ENCODE peak calls at places on chromosomes 13 and 19, in nine cellular contexts. One of them, this sample, is unnamed.

GRCh38 chr19:658916-659839 is 3.8 kb downstream of the RNF126 start:
- DNase-seq in CD4-positive, alpha-beta memory T cell: peak
- DNase-seq in psoas muscle: peak
- DNase-seq in neuronal stem cell: no peak
- DNase-seq in fibroblast of lung: no peak
- DNase-seq in epithelial cell of esophagus: peak
- DNase-seq in Caco-2: no peak
- DNase-seq in fibroblast of mammary gland: peak
- DNase-seq in aorta: no peak
- DNase-seq in this sample: no peak

GRCh38 chr13:24385902-24386301 is 76.5 kb downstream of the C1QTNF9 start:
- DNase-seq in neuronal stem cell: no peak
- DNase-seq in aorta: no peak
- DNase-seq in epithelial cell of esophagus: no peak
- DNase-seq in fibroblast of lung: no peak
- DNase-seq in CD4-positive, alpha-beta memory T cell: no peak
- DNase-seq in fibroblast of mammary gland: no peak
- DNase-seq in Caco-2: no peak
- DNase-seq in psoas muscle: no peak
- DNase-seq in this sample: no peak

GRCh38 chr19:43651758-43652545 is 12.3 kb upstream of the CADM4 start:
- DNase-seq in aorta: no peak
- DNase-seq in neuronal stem cell: no peak
- DNase-seq in fibroblast of mammary gland: peak
- DNase-seq in psoas muscle: peak
- DNase-seq in Caco-2: peak
- DNase-seq in epithelial cell of esophagus: peak
- DNase-seq in fibroblast of lung: peak
- DNase-seq in CD4-positive, alpha-beta memory T cell: no peak
- DNase-seq in this sample: no peak

GRCh38 chr19:4229179-4229931 is at the start of gene EBI3:
- DNase-seq in aorta: peak
- DNase-seq in psoas muscle: peak
- DNase-seq in fibroblast of mammary gland: peak
- DNase-seq in epithelial cell of esophagus: no peak
- DNase-seq in neuronal stem cell: no peak
- DNase-seq in CD4-positive, alpha-beta memory T cell: no peak
- DNase-seq in Caco-2: peak
- DNase-seq in fibroblast of lung: peak
- DNase-seq in this sample: no peak

GRCh38 chr19:51122112-51122981 is 2.4 kb upstream of the SIGLEC9 start:
- DNase-seq in CD4-positive, alpha-beta memory T cell: no peak
- DNase-seq in aorta: peak
- DNase-seq in Caco-2: no peak
- DNase-seq in psoas muscle: no peak
- DNase-seq in fibroblast of mammary gland: peak
- DNase-seq in fibroblast of lung: no peak
- DNase-seq in epithelial cell of esophagus: no peak
- DNase-seq in neuronal stem cell: no peak
- DNase-seq in this sample: no peak

GRCh38 chr19:58544591-58545285 is 874 bp downstream of the TRIM28 start:
- DNase-seq in Caco-2: no peak
- DNase-seq in neuronal stem cell: peak
- DNase-seq in fibroblast of lung: peak
- DNase-seq in epithelial cell of esophagus: peak
- DNase-seq in CD4-positive, alpha-beta memory T cell: peak
- DNase-seq in psoas muscle: no peak
- DNase-seq in aorta: no peak
- DNase-seq in fibroblast of mammary gland: peak
- DNase-seq in this sample: no peak

GRCh38 chr13:66691149-66691548 is 539.0 kb downstream of the PCDH9 start:
- DNase-seq in fibroblast of lung: no peak
- DNase-seq in psoas muscle: no peak
- DNase-seq in aorta: no peak
- DNase-seq in neuronal stem cell: no peak
- DNase-seq in fibroblast of mammary gland: no peak
- DNase-seq in CD4-positive, alpha-beta memory T cell: no peak
- DNase-seq in Caco-2: no peak
- DNase-seq in epithelial cell of esophagus: no peak
- DNase-seq in this sample: no peak

GRCh38 chr19:6842871-6843607 is 44.3 kb upstream of the ADGRE1 start:
- DNase-seq in Caco-2: no peak
- DNase-seq in CD4-positive, alpha-beta memory T cell: no peak
- DNase-seq in fibroblast of mammary gland: no peak
- DNase-seq in epithelial cell of esophagus: no peak
- DNase-seq in neuronal stem cell: no peak
- DNase-seq in fibroblast of lung: no peak
- DNase-seq in psoas muscle: no peak
- DNase-seq in aorta: no peak
- DNase-seq in this sample: no peak

GRCh38 chr13:43573361-43573740 is 213.4 kb downstream of the ENOX1 start:
- DNase-seq in aorta: no peak
- DNase-seq in psoas muscle: no peak
- DNase-seq in fibroblast of mammary gland: no peak
- DNase-seq in neuronal stem cell: no peak
- DNase-seq in epithelial cell of esophagus: peak
- DNase-seq in Caco-2: peak
- DNase-seq in fibroblast of lung: no peak
- DNase-seq in CD4-positive, alpha-beta memory T cell: no peak
- DNase-seq in this sample: no peak

GRCh38 chr19:50401505-50402450 is 17.0 kb upstream of the SPIB start:
- DNase-seq in psoas muscle: no peak
- DNase-seq in CD4-positive, alpha-beta memory T cell: no peak
- DNase-seq in epithelial cell of esophagus: no peak
- DNase-seq in neuronal stem cell: no peak
- DNase-seq in aorta: no peak
- DNase-seq in fibroblast of mammary gland: no peak
- DNase-seq in fibroblast of lung: no peak
- DNase-seq in Caco-2: no peak
- DNase-seq in this sample: no peak

DNA sequence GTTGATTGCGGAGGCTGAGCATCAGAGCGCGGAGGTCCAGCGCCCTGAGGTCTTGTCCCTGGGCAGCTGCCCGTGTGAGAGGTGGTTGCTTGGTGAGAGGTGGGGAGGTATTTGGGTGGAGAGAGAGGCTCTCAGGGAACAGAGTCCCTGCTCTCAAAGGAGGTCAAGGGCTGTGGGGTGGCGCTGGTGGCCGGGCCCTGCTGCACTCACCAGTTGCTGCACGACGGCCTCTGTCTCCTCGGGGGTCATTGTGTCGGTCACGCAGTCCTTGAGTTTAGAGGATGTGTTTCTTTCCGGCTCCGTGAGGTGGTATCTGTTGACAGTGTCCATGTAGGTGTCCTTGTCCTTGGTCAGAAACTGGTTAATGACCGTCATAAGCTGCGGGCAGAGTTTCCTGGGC is 95.5 kb downstream of the WTIP start:
- DNase-seq in CD4-positive, alpha-beta memory T cell: no peak
- DNase-seq in neuronal stem cell: no peak
- DNase-seq in aorta: no peak
- DNase-seq in Caco-2: no peak
- DNase-seq in psoas muscle: no peak
- DNase-seq in epithelial cell of esophagus: no peak
- DNase-seq in fibroblast of lung: no peak
- DNase-seq in fibroblast of mammary gland: no peak
- DNase-seq in this sample: no peak
- H3K4me3 ChIP-seq in CD4-positive, alpha-beta memory T cell: no peak
- H3K4me3 ChIP-seq in neuronal stem cell: peak
- H3K4me3 ChIP-seq in aorta: no peak
- H3K4me3 ChIP-seq in Caco-2: no peak
- H3K4me3 ChIP-seq in psoas muscle: no peak
- H3K4me3 ChIP-seq in epithelial cell of esophagus: no peak
- H3K4me3 ChIP-seq in fibroblast of lung: no peak
- H3K4me3 ChIP-seq in fibroblast of mammary gland: no peak
- H3K4me3 ChIP-seq in this sample: no peak

DNA sequence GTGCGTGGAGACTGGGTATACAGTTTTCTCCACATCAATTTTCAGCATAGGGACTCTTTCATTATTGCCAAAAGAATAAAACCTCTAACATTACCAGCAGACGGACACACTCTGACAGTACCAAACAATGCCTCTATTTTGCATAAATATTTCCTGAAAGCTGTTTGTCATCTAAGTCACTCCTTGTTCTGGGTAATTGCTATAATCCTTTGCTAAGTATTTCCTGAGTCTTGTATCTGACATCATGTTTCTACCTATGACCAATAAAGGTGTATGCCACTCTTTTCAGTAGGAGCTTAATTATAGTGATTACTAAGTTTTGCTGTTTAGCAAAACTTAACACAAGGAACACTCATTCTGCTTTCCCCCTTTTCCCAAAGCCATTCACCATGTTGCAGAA is 886.5 kb downstream of the SLITRK6 start:
- DNase-seq in Caco-2: no peak
- DNase-seq in neuronal stem cell: no peak
- DNase-seq in CD4-positive, alpha-beta memory T cell: no peak
- DNase-seq in fibroblast of lung: no peak
- DNase-seq in fibroblast of mammary gland: no peak
- DNase-seq in psoas muscle: no peak
- DNase-seq in epithelial cell of esophagus: peak
- DNase-seq in aorta: no peak
- DNase-seq in this sample: no peak
- H3K4me3 ChIP-seq in Caco-2: no peak
- H3K4me3 ChIP-seq in neuronal stem cell: no peak
- H3K4me3 ChIP-seq in CD4-positive, alpha-beta memory T cell: no peak
- H3K4me3 ChIP-seq in fibroblast of lung: no peak
- H3K4me3 ChIP-seq in fibroblast of mammary gland: no peak
- H3K4me3 ChIP-seq in psoas muscle: no peak
- H3K4me3 ChIP-seq in epithelial cell of esophagus: no peak
- H3K4me3 ChIP-seq in aorta: no peak
- H3K4me3 ChIP-seq in this sample: no peak

GRCh38 chr13:30034448-30034795 is 184.0 kb upstream of the UBL3 start:
- DNase-seq in CD4-positive, alpha-beta memory T cell: no peak
- DNase-seq in neuronal stem cell: no peak
- DNase-seq in fibroblast of lung: peak
- DNase-seq in aorta: no peak
- DNase-seq in fibroblast of mammary gland: peak
- DNase-seq in Caco-2: no peak
- DNase-seq in psoas muscle: no peak
- DNase-seq in epithelial cell of esophagus: no peak
- DNase-seq in this sample: no peak

GRCh38 chr13:30032263-30032662 is 181.8 kb upstream of the UBL3 start:
- DNase-seq in fibroblast of lung: no peak
- DNase-seq in neuronal stem cell: no peak
- DNase-seq in CD4-positive, alpha-beta memory T cell: no peak
- DNase-seq in aorta: no peak
- DNase-seq in psoas muscle: no peak
- DNase-seq in epithelial cell of esophagus: no peak
- DNase-seq in fibroblast of mammary gland: no peak
- DNase-seq in Caco-2: no peak
- DNase-seq in this sample: no peak

GRCh38 chr13:30037306-30037705 is 186.9 kb upstream of the UBL3 start:
- DNase-seq in aorta: no peak
- DNase-seq in Caco-2: no peak
- DNase-seq in epithelial cell of esophagus: no peak
- DNase-seq in fibroblast of lung: no peak
- DNase-seq in CD4-positive, alpha-beta memory T cell: no peak
- DNase-seq in fibroblast of mammary gland: no peak
- DNase-seq in neuronal stem cell: peak
- DNase-seq in psoas muscle: no peak
- DNase-seq in this sample: no peak

GRCh38 chr13:30031488-30031887 is 181.1 kb upstream of the UBL3 start:
- DNase-seq in psoas muscle: no peak
- DNase-seq in CD4-positive, alpha-beta memory T cell: no peak
- DNase-seq in neuronal stem cell: no peak
- DNase-seq in epithelial cell of esophagus: no peak
- DNase-seq in Caco-2: no peak
- DNase-seq in fibroblast of lung: no peak
- DNase-seq in aorta: no peak
- DNase-seq in fibroblast of mammary gland: no peak
- DNase-seq in this sample: no peak

DNA sequence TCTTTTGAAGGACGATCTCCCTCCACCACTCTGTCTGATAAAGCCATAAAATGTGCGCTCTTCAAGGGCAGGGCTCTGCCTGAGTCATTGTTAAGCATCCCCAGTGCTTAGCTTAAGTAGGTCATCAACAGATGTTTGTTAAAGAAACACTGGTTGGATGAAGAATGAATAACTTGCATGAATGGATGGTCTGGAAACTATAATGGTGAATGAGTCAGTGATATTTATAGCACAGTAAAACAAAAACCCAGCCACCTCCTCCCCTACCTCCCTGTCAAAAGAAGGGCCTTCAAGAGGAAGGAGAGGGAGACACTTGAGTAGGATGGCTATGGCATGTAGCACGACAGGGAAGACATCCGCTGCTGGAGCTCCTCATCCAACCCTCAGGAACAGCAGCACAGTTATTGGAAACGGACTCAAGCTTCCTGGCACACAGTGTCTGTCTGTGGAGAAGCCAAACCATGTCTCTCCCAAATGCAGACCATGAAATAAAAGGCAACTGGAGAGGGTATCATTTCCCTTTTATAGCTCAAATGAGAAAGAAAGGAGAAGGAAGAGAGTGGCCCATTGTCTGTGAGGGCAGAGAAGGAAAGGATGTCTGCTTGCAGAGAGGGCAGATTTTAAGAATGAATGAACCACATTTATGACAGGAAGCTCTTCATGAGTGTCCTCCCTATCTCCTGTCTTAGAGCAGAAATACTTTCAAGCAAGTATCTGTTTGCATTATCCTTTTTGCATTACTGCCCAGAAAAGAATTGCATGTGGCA is 183.4 kb upstream of the UBL3 start:
- DNase-seq in fibroblast of lung: peak
- DNase-seq in fibroblast of mammary gland: peak
- DNase-seq in Caco-2: no peak
- DNase-seq in CD4-positive, alpha-beta memory T cell: no peak
- DNase-seq in epithelial cell of esophagus: peak
- DNase-seq in neuronal stem cell: no peak
- DNase-seq in psoas muscle: no peak
- DNase-seq in aorta: no peak
- DNase-seq in this sample: no peak
- H3K4me3 ChIP-seq in fibroblast of lung: peak
- H3K4me3 ChIP-seq in fibroblast of mammary gland: no peak
- H3K4me3 ChIP-seq in Caco-2: no peak
- H3K4me3 ChIP-seq in CD4-positive, alpha-beta memory T cell: no peak
- H3K4me3 ChIP-seq in epithelial cell of esophagus: no peak
- H3K4me3 ChIP-seq in neuronal stem cell: no peak
- H3K4me3 ChIP-seq in psoas muscle: no peak
- H3K4me3 ChIP-seq in aorta: no peak
- H3K4me3 ChIP-seq in this sample: no peak

DNA sequence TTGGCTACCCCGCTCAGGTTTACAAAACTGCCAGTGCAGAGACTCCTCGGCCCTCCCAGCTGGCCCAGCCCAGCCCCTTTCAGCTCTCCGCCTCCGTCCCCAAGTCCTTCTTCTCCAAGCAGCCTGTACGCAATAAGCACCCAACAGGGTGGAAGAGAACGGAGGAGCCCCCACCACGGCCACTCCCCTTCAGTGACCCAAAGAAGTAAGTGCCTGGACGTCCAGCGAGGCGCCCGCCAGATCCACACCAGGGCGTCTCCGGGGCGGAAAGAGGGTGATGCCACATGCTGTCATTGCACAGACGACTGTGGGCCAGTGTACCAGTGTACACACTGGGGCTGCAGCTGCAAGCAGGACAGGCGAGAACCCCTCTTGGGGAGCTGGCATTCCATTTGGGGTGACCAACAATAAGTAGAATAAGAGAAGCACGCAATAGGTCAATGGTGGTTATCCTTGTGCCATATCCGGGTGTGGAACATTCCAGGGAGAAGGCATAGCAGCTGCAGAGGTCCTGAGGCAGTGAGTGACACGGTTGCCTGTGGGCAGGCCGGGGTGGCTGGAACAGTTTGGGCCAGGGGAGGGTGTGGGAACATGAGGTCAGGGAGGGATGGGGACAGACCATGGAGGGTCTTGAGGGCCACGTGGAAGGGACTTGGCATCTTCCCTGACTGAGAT is 41.3 kb downstream of the DPF1 start:
- DNase-seq in epithelial cell of esophagus: no peak
- DNase-seq in CD4-positive, alpha-beta memory T cell: no peak
- DNase-seq in Caco-2: no peak
- DNase-seq in neuronal stem cell: no peak
- DNase-seq in fibroblast of mammary gland: no peak
- DNase-seq in psoas muscle: no peak
- DNase-seq in fibroblast of lung: no peak
- DNase-seq in aorta: no peak
- DNase-seq in this sample: no peak
- H3K4me3 ChIP-seq in epithelial cell of esophagus: no peak
- H3K4me3 ChIP-seq in CD4-positive, alpha-beta memory T cell: no peak
- H3K4me3 ChIP-seq in Caco-2: no peak
- H3K4me3 ChIP-seq in neuronal stem cell: no peak
- H3K4me3 ChIP-seq in fibroblast of mammary gland: no peak
- H3K4me3 ChIP-seq in psoas muscle: no peak
- H3K4me3 ChIP-seq in fibroblast of lung: peak
- H3K4me3 ChIP-seq in aorta: no peak
- H3K4me3 ChIP-seq in this sample: no peak

This sample was measured in Jurkat, Clone E6-1.